ENCODE peak calls at places on chromosome 15, in seven cellular contexts. V is hypothalamus; K is activated CD4-positive, CD25-positive, alpha-beta regulatory T cell treated with anti-CD3 and anti-CD28 coated beads, Interleukin-2, amount 50 U/mL, for 72 hours; F is AML-193; H is stimulated activated CD4-positive, alpha-beta T cell treated with anti-CD3 and anti-CD28 coated beads, Interleukin-4, amount 100 ng/mL, for 48 hours; G is left ventricle myocardium superior; Q is Caki2. W is an unnamed sample.

GRCh38 chr15:64105113-64105704 is 9.4 kb downstream of the SNX1 start:
- DNase-seq in K (no peak), V (no peak), F (peak), Q (no peak), H (no peak), G (no peak), W (no peak)

GRCh38 chr15:93035953-93036810 is 52.8 kb downstream of the RGMA start:
- DNase-seq in H (peak), F (peak), Q (no peak), G (no peak), K (no peak), V (no peak), W (peak)

GRCh38 chr15:31359722-31360111 is 33.1 kb downstream of the KLF13 start:
- DNase-seq in H (no peak), V (no peak), G (no peak), F (no peak), Q (no peak), K (no peak), W (no peak)

GRCh38 chr15:66851226-66852063 is 149.4 kb downstream of the SMAD6 start:
- DNase-seq in K (peak), V (no peak), G (peak), F (peak), H (peak), Q (peak), W (peak)

GRCh38 chr15:101063212-101063611 is 144.1 kb downstream of the LRRK1 start:
- DNase-seq in F (no peak), H (no peak), Q (no peak), K (no peak), G (no peak), V (no peak), W (no peak)

GRCh38 chr15:88526247-88526879 is 20.1 kb downstream of the DET1 start:
- DNase-seq in Q (no peak), V (no peak), G (no peak), F (no peak), H (no peak), K (no peak), W (no peak)

GRCh38 chr15:51386029-51386428 is 44.6 kb downstream of the GLDN start:
- DNase-seq in G (no peak), H (no peak), V (no peak), Q (no peak), K (no peak), F (no peak), W (no peak)

GRCh38 chr15:25684521-25685215 is 178.5 kb downstream of the ATP10A start:
- DNase-seq in Q (no peak), G (peak), F (no peak), K (no peak), H (no peak), V (no peak), W (peak)

GRCh38 chr15:49982586-49982985 is 136.4 kb downstream of the ATP8B4 start:
- DNase-seq in K (no peak), G (no peak), F (no peak), H (no peak), Q (no peak), V (no peak), W (no peak)

GRCh38 chr15:89754361-89755154 is 3.5 kb upstream of the MESP1 start:
- DNase-seq in K (no peak), H (no peak), F (no peak), V (no peak), G (no peak), Q (peak), W (no peak)

GRCh38 chr15:32774022-32774421 is 56.2 kb downstream of the GREM1 start:
- DNase-seq in F (no peak), H (no peak), Q (peak), G (no peak), V (no peak), K (no peak), W (peak)

GRCh38 chr15:77025066-77025435 is 30.1 kb downstream of the PSTPIP1 start:
- DNase-seq in F (no peak), K (no peak), G (peak), V (no peak), Q (no peak), H (no peak), W (no peak)

GRCh38 chr15:61088675-61089074 is 140.4 kb downstream of the RORA start:
- DNase-seq in H (no peak), V (no peak), K (no peak), G (no peak), Q (no peak), F (no peak), W (no peak)